ENCODE peak calls at places on chromosomes 6 and 20, in six cellular contexts. S is stimulated activated CD8-positive, alpha-beta memory T cell treated with anti-CD3 and anti-CD28 coated beads, Interleukin-2, amount 100 ng/mL, for 48 hours; O is astrocyte of the cerebellum; N is NCI-H1092; Z is esophagus muscularis mucosa; D is stimulated activated naive CD4-positive, alpha-beta T cell treated with Interleukin-2 at 50 U/mL for 16 hours. E is an unnamed sample.

GRCh38 chr6:150711584-150712501 is 112.2 kb downstream of the PLEKHG1 start:
- DNase-seq in S (no peak), O (no peak), N (no peak), Z (no peak), D (no peak), E (no peak)

GRCh38 chr20:2696646-2697045 is 4.1 kb downstream of the EBF4 start:
- DNase-seq in S (no peak), O (no peak), N (no peak), Z (no peak), D (no peak), E (no peak)

GRCh38 chr20:24605937-24606455 is 136.6 kb downstream of the SYNDIG1 start:
- DNase-seq in S (no peak), O (no peak), N (no peak), Z (peak; percentile 70), D (no peak), E (no peak)

GRCh38 chr6:114364295-114364694 is 21.5 kb upstream of the HS3ST5 start:
- DNase-seq in S (no peak), O (peak; percentile 2), N (no peak), Z (no peak), D (no peak), E (no peak)

GRCh38 chr6:137051790-137052472 is 7.2 kb upstream of the IL20RA start:
- DNase-seq in S (no peak), O (no peak), N (no peak), Z (peak; percentile 68), D (no peak), E (no peak)

GRCh38 chr20:7392551-7392950 is 547.7 kb downstream of the HAO1 start:
- DNase-seq in S (no peak), O (peak; percentile 68), N (no peak), Z (no peak), D (no peak), E (no peak)

GRCh38 chr6:134676307-134677281 is 273.3 kb downstream of the ALDH8A1 start:
- DNase-seq in S (no peak), O (peak; percentile 98), N (peak; percentile 12), Z (no peak), D (no peak), E (peak; percentile 93)

GRCh38 chr20:18719426-18719825 is 94.2 kb upstream of the SCP2D1 start:
- DNase-seq in S (no peak), O (peak; percentile 6), N (no peak), Z (no peak), D (no peak), E (no peak)

GRCh38 chr20:17612287-17612974 is 42.6 kb downstream of the DSTN start:
- DNase-seq in S (peak; percentile 29), O (no peak), N (no peak), Z (peak; percentile 91), D (peak; percentile 15), E (peak; percentile 28)

GRCh38 chr6:509676-510075 is 118.1 kb downstream of the IRF4 start:
- DNase-seq in S (no peak), O (no peak), N (no peak), Z (no peak), D (no peak), E (no peak)

GRCh38 chr6:2522521-2522920 is 228.2 kb downstream of the MYLK4 start:
- DNase-seq in S (no peak), O (no peak), N (no peak), Z (no peak), D (no peak), E (no peak)

GRCh38 chr6:3041147-3041546 is 27.1 kb upstream of the RIPK1 start:
- DNase-seq in S (no peak), O (no peak), N (no peak), Z (no peak), D (no peak), E (no peak)

E was measured in smooth muscle cell of the brain vasculature.